ENCODE peak calls at places on chromosomes 6 and 20, in five cellular contexts. One of them, this sample, is unnamed.

GRCh38 chr6:80197474-80197873 is 91.0 kb downstream of the BCKDHB start:
- DNase-seq in fibroblast of mammary gland: peak
- DNase-seq in esophagus squamous epithelium: no peak
- DNase-seq in CD8-positive, alpha-beta T cell: no peak
- DNase-seq in amniotic stem cell: no peak
- DNase-seq in this sample: no peak

GRCh38 chr6:6545616-6546317 is 42.8 kb upstream of the LY86 start:
- DNase-seq in fibroblast of mammary gland: no peak
- DNase-seq in esophagus squamous epithelium: no peak
- DNase-seq in amniotic stem cell: no peak
- DNase-seq in CD8-positive, alpha-beta T cell: no peak
- DNase-seq in this sample: no peak

GRCh38 chr6:68638225-68638900 is 3.3 kb downstream of the ADGRB3 start:
- DNase-seq in fibroblast of mammary gland: peak
- DNase-seq in amniotic stem cell: no peak
- DNase-seq in esophagus squamous epithelium: no peak
- DNase-seq in CD8-positive, alpha-beta T cell: no peak
- DNase-seq in this sample: peak

GRCh38 chr20:6768228-6769185 is 1.0 kb downstream of the BMP2 start:
- DNase-seq in fibroblast of mammary gland: no peak
- DNase-seq in esophagus squamous epithelium: no peak
- DNase-seq in CD8-positive, alpha-beta T cell: no peak
- DNase-seq in amniotic stem cell: no peak
- DNase-seq in this sample: peak

GRCh38 chr6:148981515-148981914 is 234.7 kb downstream of the UST start:
- DNase-seq in CD8-positive, alpha-beta T cell: no peak
- DNase-seq in amniotic stem cell: no peak
- DNase-seq in fibroblast of mammary gland: no peak
- DNase-seq in esophagus squamous epithelium: no peak
- DNase-seq in this sample: no peak

GRCh38 chr6:123997223-123997622 is 193.6 kb downstream of the NKAIN2 start:
- DNase-seq in esophagus squamous epithelium: no peak
- DNase-seq in amniotic stem cell: no peak
- DNase-seq in CD8-positive, alpha-beta T cell: no peak
- DNase-seq in fibroblast of mammary gland: no peak
- DNase-seq in this sample: no peak

GRCh38 chr6:7727951-7728854 is 2.3 kb downstream of the BMP6 start:
- DNase-seq in esophagus squamous epithelium: no peak
- DNase-seq in amniotic stem cell: no peak
- DNase-seq in CD8-positive, alpha-beta T cell: no peak
- DNase-seq in fibroblast of mammary gland: no peak
- DNase-seq in this sample: no peak

GRCh38 chr6:89999995-90000825 is 105.9 kb downstream of the GJA10 start:
- DNase-seq in esophagus squamous epithelium: no peak
- DNase-seq in CD8-positive, alpha-beta T cell: no peak
- DNase-seq in amniotic stem cell: no peak
- DNase-seq in fibroblast of mammary gland: no peak
- DNase-seq in this sample: no peak

GRCh38 chr6:156031516-156031915 is 575.9 kb upstream of the NOX3 start:
- DNase-seq in esophagus squamous epithelium: no peak
- DNase-seq in amniotic stem cell: no peak
- DNase-seq in CD8-positive, alpha-beta T cell: no peak
- DNase-seq in fibroblast of mammary gland: no peak
- DNase-seq in this sample: no peak

GRCh38 chr6:90765895-90766294 is 179.0 kb upstream of the MAP3K7 start:
- DNase-seq in esophagus squamous epithelium: no peak
- DNase-seq in fibroblast of mammary gland: no peak
- DNase-seq in amniotic stem cell: no peak
- DNase-seq in CD8-positive, alpha-beta T cell: no peak
- DNase-seq in this sample: no peak

GRCh38 chr6:35140991-35141720 is at the start of gene TCP11:
- DNase-seq in CD8-positive, alpha-beta T cell: peak
- DNase-seq in fibroblast of mammary gland: no peak
- DNase-seq in esophagus squamous epithelium: no peak
- DNase-seq in amniotic stem cell: no peak
- DNase-seq in this sample: no peak

GRCh38 chr6:38184041-38184779 is 364.7 kb downstream of the ZFAND3 start:
- DNase-seq in fibroblast of mammary gland: no peak
- DNase-seq in esophagus squamous epithelium: no peak
- DNase-seq in CD8-positive, alpha-beta T cell: no peak
- DNase-seq in amniotic stem cell: no peak
- DNase-seq in this sample: no peak

GRCh38 chr6:127022297-127022696 is 96.2 kb upstream of the RSPO3 start:
- DNase-seq in CD8-positive, alpha-beta T cell: no peak
- DNase-seq in esophagus squamous epithelium: no peak
- DNase-seq in fibroblast of mammary gland: peak
- DNase-seq in amniotic stem cell: no peak
- DNase-seq in this sample: peak

GRCh38 chr20:37937686-37938085 is 34.8 kb downstream of the VSTM2L start:
- DNase-seq in esophagus squamous epithelium: no peak
- DNase-seq in CD8-positive, alpha-beta T cell: no peak
- DNase-seq in amniotic stem cell: no peak
- DNase-seq in fibroblast of mammary gland: no peak
- DNase-seq in this sample: no peak

GRCh38 chr6:111958534-111958933 is 85.3 kb upstream of the FYN start:
- DNase-seq in amniotic stem cell: no peak
- DNase-seq in CD8-positive, alpha-beta T cell: no peak
- DNase-seq in esophagus squamous epithelium: no peak
- DNase-seq in fibroblast of mammary gland: no peak
- DNase-seq in this sample: no peak

This sample was measured in choroid plexus epithelial cell.